ENCODE peak calls at places on chromosomes 13 and 19, in eight cellular contexts. E is dorsolateral prefrontal cortex, G is brain microvascular endothelial cell, Z is WTC11, L is HFF-Myc, B is stomach, V is GM13977, N is bronchial epithelial cell. K is an unnamed sample.

GRCh38 chr13:39111145-39111544 is 72.9 kb downstream of the NHLRC3 start:
- DNase-seq in G (no peak), L (no peak), N (no peak), V (no peak), B (no peak), E (no peak), Z (no peak), K (no peak)

GRCh38 chr19:2977001-2977685 is at the start of gene TLE6:
- DNase-seq in L (peak), V (peak), Z (peak), B (peak), E (peak), G (peak), N (peak), K (peak)

GRCh38 chr13:111161601-111162600 is 46.8 kb downstream of the ARHGEF7 start:
- DNase-seq in G (no peak), B (no peak), L (no peak), E (no peak), V (no peak), Z (no peak), N (no peak), K (no peak)

GRCh38 chr13:20525144-20525600 is 485 bp downstream of the CRYL1 start:
- DNase-seq in Z (peak), N (peak), B (peak), G (no peak), L (no peak), V (no peak), E (peak), K (no peak)

GRCh38 chr19:13176345-13176744 is 26.1 kb downstream of the IER2 start:
- DNase-seq in N (no peak), E (no peak), B (no peak), G (no peak), L (no peak), Z (no peak), V (no peak), K (no peak)

GRCh38 chr13:112324121-112324520 is 52.0 kb upstream of the SPACA7 start:
- DNase-seq in Z (no peak), E (no peak), L (no peak), G (no peak), B (no peak), N (no peak), V (no peak), K (no peak)

GRCh38 chr13:32390484-32390883 is 37.4 kb downstream of the N4BP2L1 start:
- DNase-seq in G (no peak), B (no peak), N (no peak), V (no peak), Z (no peak), E (no peak), L (no peak), K (no peak)

GRCh38 chr19:18073197-18073596 is 13.5 kb downstream of the IL12RB1 start:
- DNase-seq in B (no peak), N (no peak), Z (no peak), L (no peak), G (no peak), E (no peak), V (no peak), K (no peak)

GRCh38 chr19:12778020-12778904 is 2.9 kb upstream of the HOOK2 start:
- DNase-seq in N (peak), L (no peak), Z (peak), V (peak), E (no peak), G (peak), B (peak), K (no peak)

GRCh38 chr13:102131246-102131645 is 270.6 kb downstream of the FGF14 start:
- DNase-seq in E (no peak), Z (no peak), L (no peak), V (no peak), G (no peak), B (no peak), N (no peak), K (no peak)

GRCh38 chr13:56110751-56111150 is 1030.0 kb upstream of the PRR20A start:
- DNase-seq in V (no peak), E (no peak), L (no peak), Z (no peak), B (no peak), N (peak), G (no peak), K (no peak)

GRCh38 chr13:23159587-23160240 is 21.1 kb upstream of the SGCG start:
- DNase-seq in Z (peak), V (peak), N (no peak), B (no peak), G (no peak), L (no peak), E (no peak), K (no peak)

GRCh38 chr19:4082172-4082571 is 15.5 kb upstream of the ZBTB7A start:
- DNase-seq in Z (no peak), G (no peak), L (no peak), V (no peak), B (no peak), N (no peak), E (no peak), K (no peak)

GRCh38 chr13:21703846-21704245 is 33.0 kb downstream of the FGF9 start:
- DNase-seq in B (no peak), G (no peak), E (no peak), N (peak), V (no peak), Z (no peak), L (no peak), K (no peak)

GRCh38 chr19:51079486-51080110 is 3.1 kb downstream of the KLK14 start:
- DNase-seq in E (no peak), Z (no peak), G (no peak), B (peak), L (no peak), N (peak), V (no peak), K (no peak)

GRCh38 chr13:23790591-23791170 is 98.5 kb downstream of the MIPEP start:
- DNase-seq in E (no peak), N (no peak), V (no peak), L (peak), Z (no peak), G (peak), B (no peak), K (no peak)

GRCh38 chr13:48126944-48127814 is 32.3 kb upstream of the MED4 start:
- DNase-seq in G (peak), E (no peak), L (peak), N (peak), B (peak), V (peak), Z (peak), K (no peak)

GRCh38 chr13:75691183-75691582 is 55.1 kb downstream of the LMO7 start:
- DNase-seq in L (no peak), B (no peak), Z (no peak), G (no peak), N (peak), E (no peak), V (no peak), K (no peak)

GRCh38 chr13:100458673-100459072 is 129.9 kb downstream of the GGACT start:
- DNase-seq in L (no peak), B (no peak), G (no peak), E (no peak), Z (no peak), N (no peak), V (no peak), K (no peak)

GRCh38 chr13:101473458-101473857 is 21.0 kb downstream of the ITGBL1 start:
- DNase-seq in E (no peak), Z (no peak), L (no peak), G (peak), N (peak), V (no peak), B (no peak), K (peak)

GRCh38 chr13:99587893-99588606 is 86.8 kb downstream of the TM9SF2 start:
- DNase-seq in N (no peak), G (no peak), Z (no peak), L (no peak), V (no peak), E (no peak), B (no peak), K (no peak)

GRCh38 chr19:5536337-5536894 is 31.3 kb downstream of the TINCR start:
- DNase-seq in V (no peak), L (no peak), B (peak), N (peak), E (peak), G (peak), Z (peak), K (no peak)

GRCh38 chr19:40596608-40597328 is 4.4 kb upstream of the LTBP4 start:
- DNase-seq in G (no peak), B (peak), L (no peak), Z (peak), V (no peak), N (no peak), E (no peak), K (no peak)

GRCh38 chr13:33817513-33817842 is 471 bp upstream of the RFC3 start:
- DNase-seq in L (no peak), E (no peak), Z (no peak), G (no peak), V (no peak), B (no peak), N (no peak), K (no peak)

GRCh38 chr13:113291997-113292862 is 4.8 kb upstream of the LAMP1 start:
- DNase-seq in L (no peak), E (no peak), G (no peak), V (no peak), B (no peak), N (no peak), Z (no peak), K (no peak)

GRCh38 chr19:38913958-38914357 is 2.0 kb upstream of the CCER2 start:
- DNase-seq in Z (no peak), B (no peak), E (no peak), N (no peak), L (no peak), G (no peak), V (no peak), K (no peak)

GRCh38 chr19:33745297-33745696 is 51.4 kb upstream of the KCTD15 start:
- DNase-seq in E (no peak), N (no peak), L (no peak), Z (no peak), V (no peak), B (no peak), G (no peak), K (no peak)

GRCh38 chr19:30669329-30670010 is 297.3 kb downstream of the ZNF536 start:
- DNase-seq in G (peak), V (peak), Z (peak), B (peak), E (peak), N (no peak), L (no peak), K (no peak)

GRCh38 chr13:21297452-21297851 is 121.0 kb downstream of the MRPL57 start:
- DNase-seq in Z (no peak), B (no peak), L (no peak), E (no peak), N (no peak), G (no peak), V (no peak), K (no peak)

GRCh38 chr13:43573787-43574562 is 212.8 kb downstream of the ENOX1 start:
- DNase-seq in E (no peak), Z (no peak), B (no peak), L (no peak), G (no peak), N (no peak), V (no peak), K (no peak)

GRCh38 chr19:42242071-42242511 is 311 bp downstream of the GSK3A start:
- DNase-seq in L (no peak), G (no peak), Z (no peak), B (no peak), E (no peak), N (no peak), V (no peak), K (no peak)

GRCh38 chr13:20331949-20332348 is 99.8 kb upstream of the GJB6 start:
- DNase-seq in L (no peak), B (no peak), Z (no peak), V (no peak), E (no peak), N (no peak), G (no peak), K (no peak)

GRCh38 chr13:25151626-25152025 is 20.5 kb downstream of the AMER2 start:
- DNase-seq in G (no peak), Z (no peak), B (no peak), E (no peak), N (no peak), V (no peak), L (no peak), K (no peak)

GRCh38 chr13:45875951-45876350 is 24.4 kb upstream of the SIAH3 start:
- DNase-seq in L (no peak), N (peak), Z (no peak), E (no peak), B (no peak), V (no peak), G (no peak), K (no peak)

GRCh38 chr13:24699541-24699940 is 19.3 kb downstream of the ATP12A start:
- DNase-seq in V (no peak), Z (no peak), E (no peak), N (no peak), B (no peak), G (no peak), L (no peak), K (no peak)

GRCh38 chr13:84641491-84641890 is 759.2 kb upstream of the SLITRK1 start:
- DNase-seq in Z (no peak), G (peak), N (no peak), L (no peak), V (no peak), B (no peak), E (no peak), K (no peak)

GRCh38 chr13:84649853-84650252 is 767.6 kb upstream of the SLITRK1 start:
- DNase-seq in N (peak), E (no peak), B (no peak), G (no peak), V (no peak), L (no peak), Z (no peak), K (no peak)

GRCh38 chr13:84648069-84648640 is 765.9 kb upstream of the SLITRK1 start:
- DNase-seq in V (no peak), E (no peak), B (no peak), N (peak), G (no peak), Z (no peak), L (no peak), K (no peak)

GRCh38 chr13:84651288-84651687 is 769.0 kb upstream of the SLITRK1 start:
- DNase-seq in G (peak), V (no peak), E (no peak), Z (no peak), B (no peak), L (peak), N (peak), K (peak)

GRCh38 chr13:84645196-84646071 is 763.2 kb upstream of the SLITRK1 start:
- DNase-seq in Z (no peak), N (peak), V (no peak), G (no peak), L (no peak), E (no peak), B (no peak), K (peak)
- TF ChIP-seq CTCF in Z (no peak), N (peak), V (no peak), G (no peak), L (no peak), E (no peak), B (no peak), K (no peak)

GRCh38 chr19:58466089-58466759 is 656 bp upstream of the ZNF324 start:
- DNase-seq in G (no peak), B (no peak), Z (no peak), V (no peak), L (no peak), E (no peak), N (no peak), K (no peak)

GRCh38 chr19:58469241-58470013 is 2.5 kb downstream of the ZNF324 start:
- DNase-seq in L (no peak), V (no peak), Z (no peak), E (no peak), N (no peak), G (no peak), B (no peak), K (no peak)

GRCh38 chr19:58466760-58467589 is at the start of gene ZNF324:
- DNase-seq in E (peak), G (peak), N (peak), L (peak), B (peak), V (peak), Z (peak), K (peak)

GRCh38 chr19:58471736-58472135 is 4.4 kb upstream of the ZNF446 start:
- DNase-seq in B (no peak), E (no peak), L (no peak), N (no peak), V (no peak), Z (no peak), G (no peak), K (no peak)

GRCh38 chr19:58468216-58468839 is 1.4 kb downstream of the ZNF324 start:
- DNase-seq in Z (no peak), E (no peak), B (no peak), V (no peak), L (no peak), N (peak), G (no peak), K (no peak)
- TF ChIP-seq CTCF in Z (no peak), E (no peak), B (no peak), V (no peak), L (no peak), N (peak), G (no peak), K (no peak)

GRCh38 chr19:46604781-46605355 is 3.7 kb downstream of the CALM3 start:
- DNase-seq in L (no peak), E (no peak), Z (peak), N (no peak), G (no peak), B (no peak), V (no peak), K (no peak)
- TF ChIP-seq CTCF in L (no peak), E (no peak), Z (no peak), N (no peak), G (peak), B (no peak), V (no peak), K (no peak)

GRCh38 chr13:91305652-91306051 is 41.8 kb upstream of the MIR17HG start:
- DNase-seq in V (no peak), E (no peak), B (no peak), Z (no peak), L (no peak), N (no peak), G (no peak), K (no peak)

GRCh38 chr13:91311491-91311890 is 36.0 kb upstream of the MIR17HG start:
- DNase-seq in E (no peak), B (no peak), L (no peak), Z (no peak), G (no peak), V (no peak), N (no peak), K (no peak)

GRCh38 chr13:91307887-91308286 is 39.6 kb upstream of the MIR17HG start:
- DNase-seq in E (no peak), V (no peak), B (no peak), Z (no peak), L (no peak), G (no peak), N (no peak), K (no peak)

GRCh38 chr13:91304740-91305139 is 42.7 kb upstream of the MIR17HG start:
- DNase-seq in N (no peak), L (no peak), V (no peak), Z (no peak), E (no peak), B (no peak), G (no peak), K (no peak)

DNA sequence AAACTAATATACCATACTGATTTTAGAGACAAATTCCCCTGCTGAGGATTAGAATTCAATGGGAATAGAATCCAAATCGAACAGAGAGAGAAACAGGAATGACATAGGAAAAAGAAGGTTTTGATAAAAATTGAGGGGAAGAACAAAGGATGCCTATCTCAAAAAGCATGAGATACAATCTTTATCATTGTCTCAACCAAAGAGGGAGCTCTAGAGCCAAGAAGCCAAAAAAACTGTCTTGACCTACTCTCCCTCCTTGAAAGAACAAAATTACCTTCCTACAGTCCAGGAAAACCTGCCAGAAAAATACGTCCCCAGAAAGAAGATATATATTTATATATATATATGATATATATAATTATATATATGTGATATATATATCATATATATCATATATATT is 39.2 kb upstream of the MIR17HG start:
- DNase-seq in B (no peak), E (no peak), L (no peak), Z (no peak), G (no peak), N (peak), V (no peak), K (no peak)
- TF ChIP-seq CTCF in B (no peak), E (no peak), L (no peak), Z (no peak), G (peak), N (peak), V (peak), K (peak)

DNA sequence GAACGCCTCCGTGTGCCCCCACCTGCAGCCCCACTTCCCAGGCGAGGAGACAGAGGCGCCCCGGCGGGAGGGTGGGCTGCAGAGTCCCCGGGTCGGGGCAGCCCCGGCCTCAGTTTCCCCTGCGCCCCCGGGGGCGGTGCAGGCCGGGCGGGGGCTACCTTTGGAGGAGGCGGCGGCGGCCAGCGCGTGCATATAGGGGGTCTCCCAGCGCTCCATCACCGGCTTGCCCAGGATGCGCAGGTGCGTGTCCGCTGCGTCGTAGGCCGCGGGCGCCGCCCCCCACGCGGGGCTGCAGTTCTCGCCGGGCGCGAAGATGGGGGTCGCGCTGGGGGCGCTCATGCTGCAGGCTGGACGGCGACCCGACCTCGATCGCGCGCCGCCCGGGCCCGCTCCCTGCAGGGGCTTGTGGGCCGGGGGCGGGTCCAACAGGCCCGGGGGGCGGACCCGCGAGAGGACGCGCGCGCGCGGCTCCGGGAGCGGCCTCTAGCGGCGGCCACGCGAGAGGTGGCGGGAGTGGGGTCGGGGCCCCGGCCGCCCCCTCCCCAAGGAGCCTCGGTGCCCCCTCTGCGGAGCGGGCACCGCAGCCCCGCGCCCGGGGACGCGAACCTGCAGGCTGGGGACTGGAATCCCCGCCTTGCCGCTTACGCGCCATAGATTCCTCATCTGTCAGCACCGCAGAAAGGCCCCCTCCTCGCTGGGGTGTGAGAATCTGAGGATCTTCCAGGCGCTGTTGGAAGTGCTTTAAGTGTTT is at the start of gene GAMT:
- DNase-seq in Z (peak), B (no peak), G (no peak), N (no peak), V (peak), L (no peak), E (no peak), K (no peak)
- TF ChIP-seq CTCF in Z (no peak), B (no peak), G (peak), N (peak), V (peak), L (peak), E (peak), K (peak)

K was measured in AG04450.